ENCODE peak calls at places on chromosomes 1 and 21, in six cellular contexts. K, T, G, D, V and I are unnamed samples.

GRCh38 chr1:160064746-160065145 is 5.2 kb downstream of the KCNJ10 start:
- DNase-seq in K (no peak), T (no peak), G (no peak), D (no peak), V (no peak), I (no peak)

GRCh38 chr1:180213401-180214177 is 16.5 kb upstream of the LHX4 start:
- DNase-seq in K (no peak), T (peak; percentile 72), G (no peak), D (no peak), V (peak; percentile 28), I (no peak)

GRCh38 chr21:34881894-34882371 is 167.2 kb downstream of the RUNX1 start:
- DNase-seq in K (no peak), T (no peak), G (no peak), D (no peak), V (peak; percentile 83), I (no peak)

GRCh38 chr1:85320371-85321131 is 44.1 kb upstream of the BCL10 start:
- DNase-seq in K (no peak), T (no peak), G (no peak), D (no peak), V (peak; percentile 81), I (no peak)

GRCh38 chr1:23528245-23528978 is 2.6 kb downstream of the E2F2 start:
- DNase-seq in K (no peak), T (no peak), G (peak; percentile 71), D (peak; percentile 90), V (peak; percentile 49), I (peak; percentile 92)

GRCh38 chr1:169484683-169485426 is 889 bp downstream of the SLC19A2 start:
- DNase-seq in K (no peak), T (no peak), G (peak; percentile 42), D (no peak), V (peak; percentile 66), I (peak; percentile 63)

GRCh38 chr1:118097622-118098348 is 87.2 kb downstream of the SPAG17 start:
- DNase-seq in K (no peak), T (no peak), G (no peak), D (no peak), V (no peak), I (no peak)

GRCh38 chr1:58500036-58500435 is 46.5 kb downstream of the OMA1 start:
- DNase-seq in K (no peak), T (no peak), G (no peak), D (no peak), V (peak; percentile 59), I (no peak)

GRCh38 chr1:67088440-67088839 is 34.5 kb upstream of the SLC35D1 start:
- DNase-seq in K (no peak), T (no peak), G (no peak), D (no peak), V (no peak), I (no peak)

GRCh38 chr1:180918519-180918918 is 5.8 kb downstream of the KIAA1614 start:
- DNase-seq in K (no peak), T (no peak), G (no peak), D (no peak), V (no peak), I (no peak)

GRCh38 chr21:16815228-16815627 is 697.6 kb upstream of the CXADR start:
- DNase-seq in K (no peak), T (no peak), G (no peak), D (no peak), V (no peak), I (no peak)

GRCh38 chr1:232476538-232476950 is 153.4 kb downstream of the SIPA1L2 start:
- DNase-seq in K (no peak), T (no peak), G (peak; percentile 10), D (no peak), V (no peak), I (no peak)

GRCh38 chr1:178189814-178190213 is 95.9 kb downstream of the RASAL2 start:
- DNase-seq in K (no peak), T (no peak), G (no peak), D (peak; percentile 13), V (peak; percentile 48), I (no peak)

GRCh38 chr1:205589618-205590456 is 42.0 kb downstream of the ELK4 start:
- DNase-seq in K (no peak), T (no peak), G (no peak), D (no peak), V (no peak), I (no peak)

GRCh38 chr1:31970873-31971272 is 32.7 kb upstream of the PTP4A2 start:
- DNase-seq in K (no peak), T (no peak), G (no peak), D (no peak), V (no peak), I (no peak)

GRCh38 chr1:57270926-57271698 is 152.7 kb downstream of the DAB1 start:
- DNase-seq in K (no peak), T (no peak), G (no peak), D (no peak), V (no peak), I (no peak)

GRCh38 chr1:166933137-166933536 is 42.2 kb downstream of the ILDR2 start:
- DNase-seq in K (no peak), T (no peak), G (no peak), D (no peak), V (no peak), I (no peak)

GRCh38 chr21:43306911-43307676 is 119.8 kb downstream of the SIK1 start:
- DNase-seq in K (no peak), T (no peak), G (no peak), D (no peak), V (no peak), I (peak; percentile 76)

DNA sequence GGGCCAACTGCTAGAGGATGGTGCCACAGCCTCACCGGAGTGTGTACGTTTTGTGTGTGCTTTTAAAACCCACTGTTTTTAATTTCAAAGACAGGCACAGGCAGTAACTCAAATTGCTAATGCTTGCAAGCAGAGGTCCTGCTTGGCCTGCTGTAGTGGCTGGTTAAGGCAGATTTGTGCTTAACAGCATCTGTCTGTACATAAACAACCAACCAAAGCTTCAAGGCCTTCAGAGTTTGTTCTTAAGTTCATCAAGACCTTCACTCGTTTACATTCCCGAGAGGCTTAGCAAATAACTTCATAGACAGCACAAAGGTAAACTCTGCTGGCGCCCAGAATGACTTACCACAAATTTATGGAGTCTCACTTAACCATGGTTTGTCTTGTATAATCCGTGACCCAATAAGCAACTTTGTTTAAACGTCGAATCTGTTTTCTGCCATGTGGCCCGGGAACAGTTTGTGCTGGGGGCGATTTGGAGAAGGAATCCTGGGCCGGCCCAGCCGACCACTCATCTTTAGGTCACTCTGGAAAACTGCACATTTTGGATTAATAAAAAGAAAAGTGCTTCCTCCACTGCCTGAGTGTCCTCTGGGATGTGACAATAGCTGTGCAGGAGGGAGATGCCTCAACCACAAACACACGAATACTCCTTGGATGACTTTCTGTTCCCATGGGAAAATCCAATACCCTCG is 58.1 kb downstream of the CAPZB start:
- DNase-seq in K (no peak), T (no peak), G (peak; percentile 88), D (no peak), V (no peak), I (no peak)
- TF ChIP-seq POLR2AphosphoS5 in K (no peak), T (no peak), G (peak; percentile 95), D (no peak), V (no peak), I (peak; percentile 36)

DNA sequence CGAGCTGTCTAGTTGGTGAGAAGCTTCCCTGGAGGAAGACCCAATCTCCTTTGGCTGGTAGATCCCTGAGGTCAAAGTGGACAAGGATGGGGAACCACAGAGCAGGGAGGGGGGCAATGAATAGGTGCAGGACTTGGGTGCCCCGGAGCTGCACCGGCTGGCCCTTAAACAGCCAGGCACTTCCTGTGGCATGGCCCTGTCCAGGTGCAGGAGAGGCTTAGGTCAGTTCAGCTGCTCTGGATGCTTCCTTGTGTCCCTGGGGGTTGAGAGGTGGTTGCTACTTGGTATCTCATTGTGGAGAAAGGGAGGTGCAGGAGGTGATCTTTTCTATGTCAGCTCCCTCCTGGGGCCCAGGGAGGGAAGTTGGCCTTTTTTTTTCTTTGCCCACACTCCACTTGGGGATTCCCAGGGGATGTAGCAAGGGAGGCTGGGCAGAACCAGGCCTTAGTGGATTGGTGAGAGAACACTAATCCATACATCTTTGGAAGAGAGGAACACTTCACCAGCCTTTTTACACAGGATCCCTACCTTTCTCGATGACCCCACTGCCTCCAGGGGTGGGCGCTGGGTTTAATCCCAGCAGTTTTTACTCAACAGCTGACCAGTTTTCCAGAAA is 1.2 kb upstream of the ST3GAL3 start:
- DNase-seq in K (no peak), T (no peak), G (no peak), D (no peak), V (peak; percentile 21), I (no peak)
- TF ChIP-seq POLR2AphosphoS5 in K (peak; percentile 27), T (no peak), G (no peak), D (peak; percentile 38), V (no peak), I (no peak)

GRCh38 chr1:62428351-62428750 is 8.5 kb upstream of the USP1 start:
- DNase-seq in K (no peak), T (no peak), G (no peak), D (no peak), V (no peak), I (no peak)

GRCh38 chr1:62426794-62427193 is 10.1 kb upstream of the USP1 start:
- DNase-seq in K (no peak), T (no peak), G (no peak), D (no peak), V (no peak), I (no peak)

GRCh38 chr1:62433861-62434611 is 2.8 kb upstream of the USP1 start:
- DNase-seq in K (no peak), T (no peak), G (no peak), D (no peak), V (no peak), I (no peak)

GRCh38 chr1:62426238-62426637 is 10.6 kb upstream of the USP1 start:
- DNase-seq in K (no peak), T (no peak), G (no peak), D (no peak), V (no peak), I (no peak)

DNA sequence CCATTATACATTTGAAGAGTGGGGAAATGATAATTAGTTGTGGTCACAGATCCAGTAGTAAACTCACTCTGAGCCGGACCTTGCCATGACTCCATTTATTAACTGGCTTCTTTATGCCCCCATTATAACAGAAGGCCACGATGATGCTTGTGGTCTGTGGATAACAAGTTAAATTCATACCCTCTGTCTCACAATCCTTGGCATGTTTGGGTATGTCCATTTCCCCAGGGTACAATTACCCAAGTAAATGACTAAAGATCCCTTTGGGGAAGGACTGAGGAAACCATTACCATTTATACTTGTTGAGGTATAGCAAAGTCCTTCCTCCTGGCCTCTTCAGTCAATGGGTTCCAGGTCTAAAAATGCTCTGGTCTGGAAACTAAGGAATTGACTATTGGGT is 7.3 kb upstream of the USP1 start:
- DNase-seq in K (no peak), T (no peak), G (no peak), D (no peak), V (no peak), I (no peak)
- TF ChIP-seq POLR2AphosphoS5 in K (no peak), T (no peak), G (no peak), D (no peak), V (no peak), I (no peak)

DNA sequence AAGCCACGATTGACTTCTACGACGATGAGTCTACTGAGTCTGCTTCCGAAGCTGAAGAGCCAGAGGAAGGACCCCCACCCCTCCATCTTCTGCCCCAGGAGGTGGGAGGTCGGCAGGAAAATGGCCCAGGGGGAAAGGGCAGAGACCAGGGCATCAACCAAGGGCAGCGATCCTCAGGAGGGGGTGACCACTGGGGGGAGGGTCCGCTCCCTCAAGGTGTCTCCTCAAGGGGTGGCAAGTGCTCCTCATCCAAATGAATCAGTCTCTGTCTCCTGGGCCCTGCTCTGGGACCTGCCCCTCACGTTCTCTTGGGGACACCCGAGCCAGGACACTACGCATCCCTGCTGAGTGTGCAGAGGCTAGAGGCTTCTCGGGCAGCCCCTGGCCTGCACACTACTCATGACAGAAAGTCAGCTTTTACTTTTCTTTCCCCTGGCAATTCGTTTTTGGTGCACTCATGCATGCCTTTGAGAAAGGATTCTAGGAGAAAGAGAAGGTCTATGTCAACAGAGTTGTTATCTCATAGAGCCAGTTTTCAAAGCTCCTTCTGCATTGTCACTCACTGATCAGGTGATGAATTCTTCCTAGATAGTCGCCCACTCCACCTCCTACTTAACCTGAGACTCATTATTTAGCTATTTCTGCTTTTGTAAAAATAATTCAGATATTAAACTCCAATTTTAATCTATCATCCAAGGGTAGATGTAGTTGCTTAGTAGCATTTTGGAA is 11.6 kb downstream of the RIPPLY3 start:
- DNase-seq in K (no peak), T (no peak), G (no peak), D (no peak), V (no peak), I (no peak)
- TF ChIP-seq POLR2AphosphoS5 in K (no peak), T (no peak), G (no peak), D (no peak), V (no peak), I (no peak)